ENCODE peak calls at places on chromosomes 5 and 9, in five cellular contexts. One of them, this sample, is unnamed. For H3K36me3, the result is how much of the 10 kb centered on the place peaks cover.

GRCh38 chr5:138241688-138242547 is 28.8 kb upstream of the CDC23 start:
- DNase-seq in naive thymus-derived CD4-positive, alpha-beta T cell: no peak
- DNase-seq in GM23248: peak
- DNase-seq in Panc1: no peak
- DNase-seq in bronchial epithelial cell: no peak
- DNase-seq in this sample: no peak

GRCh38 chr5:173055983-173056782 is at the start of gene CREBRF:
- DNase-seq in bronchial epithelial cell: peak
- DNase-seq in naive thymus-derived CD4-positive, alpha-beta T cell: peak
- DNase-seq in GM23248: peak
- DNase-seq in Panc1: peak
- DNase-seq in this sample: peak

GRCh38 chr5:68661237-68661636 is 432.6 kb upstream of the SLC30A5 start:
- DNase-seq in naive thymus-derived CD4-positive, alpha-beta T cell: no peak
- DNase-seq in GM23248: peak
- DNase-seq in bronchial epithelial cell: peak
- DNase-seq in Panc1: no peak
- DNase-seq in this sample: peak

GRCh38 chr9:130241198-130241535 is 24.4 kb upstream of the HMCN2 start:
- DNase-seq in naive thymus-derived CD4-positive, alpha-beta T cell: no peak
- DNase-seq in bronchial epithelial cell: no peak
- DNase-seq in Panc1: no peak
- DNase-seq in GM23248: no peak
- DNase-seq in this sample: no peak

GRCh38 chr9:124355032-124355940 is 60.0 kb downstream of the PSMB7 start:
- DNase-seq in bronchial epithelial cell: no peak
- DNase-seq in naive thymus-derived CD4-positive, alpha-beta T cell: no peak
- DNase-seq in GM23248: no peak
- DNase-seq in Panc1: no peak
- DNase-seq in this sample: no peak

GRCh38 chr9:28774433-28775029 is 1201.2 kb upstream of the C9orf72 start:
- DNase-seq in Panc1: no peak
- DNase-seq in bronchial epithelial cell: peak
- DNase-seq in GM23248: peak
- DNase-seq in naive thymus-derived CD4-positive, alpha-beta T cell: no peak
- DNase-seq in this sample: no peak

GRCh38 chr5:112636288-112636731 is 101.4 kb upstream of the APC start:
- DNase-seq in naive thymus-derived CD4-positive, alpha-beta T cell: no peak
- DNase-seq in GM23248: no peak
- DNase-seq in bronchial epithelial cell: peak
- DNase-seq in Panc1: no peak
- DNase-seq in this sample: no peak

GRCh38 chr5:115979628-115980041 is 17.4 kb downstream of the LVRN start:
- DNase-seq in naive thymus-derived CD4-positive, alpha-beta T cell: no peak
- DNase-seq in Panc1: no peak
- DNase-seq in GM23248: peak
- DNase-seq in bronchial epithelial cell: no peak
- DNase-seq in this sample: no peak

GRCh38 chr9:70256123-70256551 is 2.6 kb upstream of the SMC5 start:
- DNase-seq in bronchial epithelial cell: peak
- DNase-seq in GM23248: peak
- DNase-seq in naive thymus-derived CD4-positive, alpha-beta T cell: no peak
- DNase-seq in Panc1: no peak
- DNase-seq in this sample: peak

GRCh38 chr5:145347026-145347616 is 488.0 kb downstream of the PRELID2 start:
- DNase-seq in Panc1: no peak
- DNase-seq in bronchial epithelial cell: peak
- DNase-seq in naive thymus-derived CD4-positive, alpha-beta T cell: no peak
- DNase-seq in GM23248: peak
- DNase-seq in this sample: no peak

GRCh38 chr9:119289740-119290139 is 79.5 kb downstream of the BRINP1 start:
- DNase-seq in GM23248: peak
- DNase-seq in naive thymus-derived CD4-positive, alpha-beta T cell: no peak
- DNase-seq in bronchial epithelial cell: peak
- DNase-seq in Panc1: peak
- DNase-seq in this sample: peak

GRCh38 chr5:41334758-41335157 is 121.4 kb upstream of the C6 start:
- DNase-seq in GM23248: peak
- DNase-seq in naive thymus-derived CD4-positive, alpha-beta T cell: no peak
- DNase-seq in bronchial epithelial cell: no peak
- DNase-seq in Panc1: no peak
- DNase-seq in this sample: no peak

GRCh38 chr9:89024727-89025126 is 33.5 kb downstream of the S1PR3 start:
- DNase-seq in naive thymus-derived CD4-positive, alpha-beta T cell: no peak
- DNase-seq in bronchial epithelial cell: no peak
- DNase-seq in Panc1: no peak
- DNase-seq in GM23248: no peak
- DNase-seq in this sample: no peak

GRCh38 chr9:126916909-126917308 is 2.3 kb downstream of the RALGPS1 start:
- DNase-seq in Panc1: no peak
- DNase-seq in GM23248: no peak
- DNase-seq in naive thymus-derived CD4-positive, alpha-beta T cell: no peak
- DNase-seq in bronchial epithelial cell: no peak
- DNase-seq in this sample: no peak

GRCh38 chr9:130128782-130129424 is 43.3 kb upstream of the NCS1 start:
- DNase-seq in naive thymus-derived CD4-positive, alpha-beta T cell: peak
- DNase-seq in bronchial epithelial cell: no peak
- DNase-seq in Panc1: no peak
- DNase-seq in GM23248: peak
- DNase-seq in this sample: peak

GRCh38 chr9:124038790-124039633 is 27.4 kb downstream of the LHX2 start:
- DNase-seq in naive thymus-derived CD4-positive, alpha-beta T cell: no peak
- DNase-seq in Panc1: no peak
- DNase-seq in GM23248: no peak
- DNase-seq in bronchial epithelial cell: no peak
- DNase-seq in this sample: no peak

GRCh38 chr9:133608382-133608781 is 807 bp downstream of the FAM163B start:
- DNase-seq in bronchial epithelial cell: no peak
- DNase-seq in Panc1: no peak
- DNase-seq in GM23248: no peak
- DNase-seq in naive thymus-derived CD4-positive, alpha-beta T cell: no peak
- DNase-seq in this sample: no peak

GRCh38 chr9:35489313-35490154 is at the start of gene RUSC2:
- DNase-seq in naive thymus-derived CD4-positive, alpha-beta T cell: peak
- DNase-seq in GM23248: peak
- DNase-seq in bronchial epithelial cell: peak
- DNase-seq in Panc1: peak
- DNase-seq in this sample: peak

GRCh38 chr9:94159069-94159915 is 75.0 kb downstream of the PTPDC1 start:
- DNase-seq in bronchial epithelial cell: no peak
- DNase-seq in Panc1: no peak
- DNase-seq in naive thymus-derived CD4-positive, alpha-beta T cell: no peak
- DNase-seq in GM23248: peak
- DNase-seq in this sample: no peak

GRCh38 chr5:78624011-78624541 is 24.5 kb downstream of the LHFPL2 start:
- DNase-seq in naive thymus-derived CD4-positive, alpha-beta T cell: no peak
- DNase-seq in bronchial epithelial cell: no peak
- DNase-seq in Panc1: no peak
- DNase-seq in GM23248: no peak
- DNase-seq in this sample: no peak

GRCh38 chr5:80255425-80255751 is 460 bp downstream of the SERINC5 start:
- DNase-seq in GM23248: peak
- DNase-seq in naive thymus-derived CD4-positive, alpha-beta T cell: no peak
- DNase-seq in Panc1: no peak
- DNase-seq in bronchial epithelial cell: no peak
- DNase-seq in this sample: peak

GRCh38 chr9:110252509-110253139 is 3.7 kb downstream of the TXN start:
- DNase-seq in bronchial epithelial cell: no peak
- DNase-seq in Panc1: no peak
- DNase-seq in naive thymus-derived CD4-positive, alpha-beta T cell: no peak
- DNase-seq in GM23248: peak
- DNase-seq in this sample: no peak

GRCh38 chr5:65137631-65138030 is 344.1 kb downstream of the ADAMTS6 start:
- DNase-seq in Panc1: no peak
- DNase-seq in bronchial epithelial cell: no peak
- DNase-seq in GM23248: no peak
- DNase-seq in naive thymus-derived CD4-positive, alpha-beta T cell: no peak
- DNase-seq in this sample: peak

DNA sequence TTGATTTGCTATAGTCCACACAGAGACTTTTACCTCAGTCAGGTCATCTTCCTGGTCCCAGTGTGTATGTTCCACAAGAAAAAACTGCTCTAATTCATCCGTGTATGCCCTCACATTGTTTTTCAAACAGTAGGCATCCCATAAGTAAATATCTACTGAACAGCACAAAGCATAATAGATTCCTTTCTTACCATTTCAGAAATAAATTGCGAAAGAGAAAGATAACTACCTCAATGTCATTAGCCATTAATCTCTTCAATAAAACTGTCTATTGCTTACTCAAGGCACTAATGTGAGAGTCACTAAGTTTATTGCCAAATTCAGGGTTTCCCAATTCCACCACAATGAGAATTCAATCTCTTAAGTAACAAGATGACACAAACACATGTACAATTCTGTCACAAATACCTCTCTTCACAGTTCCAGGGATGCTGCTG is 9.6 kb downstream of the FBXW2 start:
- DNase-seq in GM23248: peak
- DNase-seq in bronchial epithelial cell: peak
- DNase-seq in Panc1: no peak
- DNase-seq in naive thymus-derived CD4-positive, alpha-beta T cell: no peak
- DNase-seq in this sample: no peak
- H3K36me3 ChIP-seq in GM23248: under half
- H3K36me3 ChIP-seq in bronchial epithelial cell: under half
- H3K36me3 ChIP-seq in Panc1: under half
- H3K36me3 ChIP-seq in naive thymus-derived CD4-positive, alpha-beta T cell: under half
- H3K36me3 ChIP-seq in this sample: under half

GRCh38 chr9:95611354-95611753 is 94.6 kb upstream of the PTCH1 start:
- DNase-seq in GM23248: no peak
- DNase-seq in Panc1: no peak
- DNase-seq in bronchial epithelial cell: no peak
- DNase-seq in naive thymus-derived CD4-positive, alpha-beta T cell: no peak
- DNase-seq in this sample: no peak
- H3K36me3 ChIP-seq in GM23248: under half
- H3K36me3 ChIP-seq in Panc1: under half
- H3K36me3 ChIP-seq in bronchial epithelial cell: under half
- H3K36me3 ChIP-seq in naive thymus-derived CD4-positive, alpha-beta T cell: under half
- H3K36me3 ChIP-seq in this sample: under half

DNA sequence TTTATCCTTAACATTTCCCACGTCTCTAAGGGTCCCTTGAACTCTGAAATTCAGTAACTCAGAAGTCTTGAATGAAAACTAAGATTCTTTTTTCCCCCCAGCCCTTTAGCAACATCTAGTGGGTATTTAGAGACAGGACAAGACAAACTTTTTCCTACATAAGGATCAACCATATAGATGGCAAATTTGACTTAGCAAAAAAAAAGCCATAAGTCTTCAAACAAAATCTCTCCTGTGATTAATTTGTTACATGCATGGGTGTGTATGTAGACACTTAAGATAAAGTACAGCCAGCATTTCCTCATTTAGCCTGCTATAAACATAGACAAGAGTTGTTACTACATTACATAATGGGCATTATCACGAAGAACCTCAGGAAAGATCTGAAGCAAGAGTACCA is 29.1 kb upstream of the ANKRD31 start:
- DNase-seq in bronchial epithelial cell: peak
- DNase-seq in Panc1: peak
- DNase-seq in GM23248: peak
- DNase-seq in naive thymus-derived CD4-positive, alpha-beta T cell: peak
- DNase-seq in this sample: no peak
- H3K36me3 ChIP-seq in bronchial epithelial cell: under half
- H3K36me3 ChIP-seq in Panc1: under half
- H3K36me3 ChIP-seq in GM23248: under half
- H3K36me3 ChIP-seq in naive thymus-derived CD4-positive, alpha-beta T cell: under half
- H3K36me3 ChIP-seq in this sample: under half

GRCh38 chr5:73250645-73251044 is 77.7 kb downstream of the TMEM174 start:
- DNase-seq in bronchial epithelial cell: no peak
- DNase-seq in GM23248: no peak
- DNase-seq in Panc1: no peak
- DNase-seq in naive thymus-derived CD4-positive, alpha-beta T cell: no peak
- DNase-seq in this sample: no peak

GRCh38 chr5:73254634-73255033 is 81.6 kb downstream of the TMEM174 start:
- DNase-seq in Panc1: no peak
- DNase-seq in bronchial epithelial cell: no peak
- DNase-seq in naive thymus-derived CD4-positive, alpha-beta T cell: no peak
- DNase-seq in GM23248: peak
- DNase-seq in this sample: no peak

GRCh38 chr5:73253047-73253660 is 80.2 kb downstream of the TMEM174 start:
- DNase-seq in Panc1: no peak
- DNase-seq in naive thymus-derived CD4-positive, alpha-beta T cell: no peak
- DNase-seq in GM23248: peak
- DNase-seq in bronchial epithelial cell: no peak
- DNase-seq in this sample: no peak

GRCh38 chr5:73256462-73257260 is 83.7 kb downstream of the TMEM174 start:
- DNase-seq in GM23248: peak
- DNase-seq in bronchial epithelial cell: peak
- DNase-seq in naive thymus-derived CD4-positive, alpha-beta T cell: no peak
- DNase-seq in Panc1: no peak
- DNase-seq in this sample: no peak

GRCh38 chr5:73256012-73256411 is 83.0 kb downstream of the TMEM174 start:
- DNase-seq in Panc1: no peak
- DNase-seq in bronchial epithelial cell: no peak
- DNase-seq in GM23248: no peak
- DNase-seq in naive thymus-derived CD4-positive, alpha-beta T cell: no peak
- DNase-seq in this sample: no peak
- H3K36me3 ChIP-seq in Panc1: under half
- H3K36me3 ChIP-seq in bronchial epithelial cell: under half
- H3K36me3 ChIP-seq in GM23248: under half
- H3K36me3 ChIP-seq in naive thymus-derived CD4-positive, alpha-beta T cell: under half
- H3K36me3 ChIP-seq in this sample: under half

GRCh38 chr9:111658943-111659342 is 2.5 kb upstream of the GNG10 start:
- DNase-seq in Panc1: no peak
- DNase-seq in GM23248: no peak
- DNase-seq in naive thymus-derived CD4-positive, alpha-beta T cell: no peak
- DNase-seq in bronchial epithelial cell: no peak
- DNase-seq in this sample: peak

GRCh38 chr9:111657051-111657450 is 4.4 kb upstream of the GNG10 start:
- DNase-seq in bronchial epithelial cell: no peak
- DNase-seq in naive thymus-derived CD4-positive, alpha-beta T cell: no peak
- DNase-seq in GM23248: no peak
- DNase-seq in Panc1: no peak
- DNase-seq in this sample: no peak

GRCh38 chr9:111661802-111662491 is 542 bp downstream of the GNG10 start:
- DNase-seq in bronchial epithelial cell: peak
- DNase-seq in Panc1: no peak
- DNase-seq in naive thymus-derived CD4-positive, alpha-beta T cell: peak
- DNase-seq in GM23248: peak
- DNase-seq in this sample: peak

GRCh38 chr9:111661150-111661801 is at the start of gene GNG10:
- DNase-seq in bronchial epithelial cell: peak
- DNase-seq in GM23248: peak
- DNase-seq in naive thymus-derived CD4-positive, alpha-beta T cell: peak
- DNase-seq in Panc1: no peak
- DNase-seq in this sample: peak

GRCh38 chr9:111659706-111660105 is 1.7 kb upstream of the GNG10 start:
- DNase-seq in Panc1: no peak
- DNase-seq in naive thymus-derived CD4-positive, alpha-beta T cell: no peak
- DNase-seq in GM23248: no peak
- DNase-seq in bronchial epithelial cell: no peak
- DNase-seq in this sample: no peak
- H3K36me3 ChIP-seq in Panc1: under half
- H3K36me3 ChIP-seq in naive thymus-derived CD4-positive, alpha-beta T cell: under half
- H3K36me3 ChIP-seq in GM23248: under half
- H3K36me3 ChIP-seq in bronchial epithelial cell: under half
- H3K36me3 ChIP-seq in this sample: under half

GRCh38 chr9:134794726-134795370 is 85.8 kb upstream of the FCN2 start:
- DNase-seq in bronchial epithelial cell: no peak
- DNase-seq in GM23248: no peak
- DNase-seq in Panc1: no peak
- DNase-seq in naive thymus-derived CD4-positive, alpha-beta T cell: no peak
- DNase-seq in this sample: no peak
- H3K36me3 ChIP-seq in bronchial epithelial cell: under half
- H3K36me3 ChIP-seq in GM23248: half or more
- H3K36me3 ChIP-seq in Panc1: under half
- H3K36me3 ChIP-seq in naive thymus-derived CD4-positive, alpha-beta T cell: under half
- H3K36me3 ChIP-seq in this sample: under half

GRCh38 chr9:84340535-84340934 is at the start of gene SLC28A3:
- DNase-seq in Panc1: no peak
- DNase-seq in bronchial epithelial cell: peak
- DNase-seq in naive thymus-derived CD4-positive, alpha-beta T cell: no peak
- DNase-seq in GM23248: no peak
- DNase-seq in this sample: peak
- H3K36me3 ChIP-seq in Panc1: under half
- H3K36me3 ChIP-seq in bronchial epithelial cell: under half
- H3K36me3 ChIP-seq in naive thymus-derived CD4-positive, alpha-beta T cell: under half
- H3K36me3 ChIP-seq in GM23248: under half
- H3K36me3 ChIP-seq in this sample: under half

This sample was measured in colonic mucosa.